ENCODE peak calls at places on chromosomes 7 and 10, in five cellular contexts. One of them, this sample, is unnamed.

GRCh38 chr7:90390926-90391325 is 12.3 kb upstream of the CLDN12 start:
- DNase-seq in lung: no peak
- DNase-seq in coronary artery: no peak
- DNase-seq in small intestine: no peak
- DNase-seq in neuronal stem cell: no peak
- DNase-seq in this sample: no peak

GRCh38 chr10:29479081-29479917 is 155.5 kb downstream of the SVIL start:
- DNase-seq in lung: no peak
- DNase-seq in coronary artery: no peak
- DNase-seq in small intestine: no peak
- DNase-seq in neuronal stem cell: no peak
- DNase-seq in this sample: peak; percentile 62

GRCh38 chr10:27558612-27559020 is 54.5 kb downstream of the RAB18 start:
- DNase-seq in lung: peak; percentile 36
- DNase-seq in coronary artery: no peak
- DNase-seq in small intestine: peak; percentile 70
- DNase-seq in neuronal stem cell: peak; percentile 26
- DNase-seq in this sample: no peak

GRCh38 chr7:140189917-140190316 is 13.1 kb upstream of the KDM7A start:
- DNase-seq in lung: no peak
- DNase-seq in coronary artery: no peak
- DNase-seq in small intestine: no peak
- DNase-seq in neuronal stem cell: no peak
- DNase-seq in this sample: no peak

GRCh38 chr7:67937717-67938191 is 941.1 kb downstream of the TYW1 start:
- DNase-seq in lung: peak; percentile 38
- DNase-seq in coronary artery: no peak
- DNase-seq in small intestine: no peak
- DNase-seq in neuronal stem cell: peak; percentile 36
- DNase-seq in this sample: peak; percentile 74

GRCh38 chr10:108852211-108852610 is 1071.1 kb downstream of the XPNPEP1 start:
- DNase-seq in lung: no peak
- DNase-seq in coronary artery: no peak
- DNase-seq in small intestine: no peak
- DNase-seq in neuronal stem cell: no peak
- DNase-seq in this sample: no peak

GRCh38 chr10:72328045-72328828 is 26.5 kb downstream of the DNAJB12 start:
- DNase-seq in lung: peak; percentile 69
- DNase-seq in coronary artery: peak; percentile 85
- DNase-seq in small intestine: peak; percentile 64
- DNase-seq in neuronal stem cell: no peak
- DNase-seq in this sample: no peak

GRCh38 chr7:108089381-108089780 is 40.8 kb downstream of the LAMB4 start:
- DNase-seq in lung: no peak
- DNase-seq in coronary artery: no peak
- DNase-seq in small intestine: no peak
- DNase-seq in neuronal stem cell: no peak
- DNase-seq in this sample: no peak

GRCh38 chr7:141660259-141660658 is 41.7 kb downstream of the DENND11 start:
- DNase-seq in lung: no peak
- DNase-seq in coronary artery: no peak
- DNase-seq in small intestine: no peak
- DNase-seq in neuronal stem cell: no peak
- DNase-seq in this sample: no peak

GRCh38 chr7:90736968-90737939 is 141.1 kb downstream of the CDK14 start:
- DNase-seq in lung: no peak
- DNase-seq in coronary artery: no peak
- DNase-seq in small intestine: peak; percentile 39
- DNase-seq in neuronal stem cell: no peak
- DNase-seq in this sample: no peak

GRCh38 chr7:11675163-11675562 is 156.8 kb downstream of the THSD7A start:
- DNase-seq in lung: no peak
- DNase-seq in coronary artery: no peak
- DNase-seq in small intestine: no peak
- DNase-seq in neuronal stem cell: no peak
- DNase-seq in this sample: no peak

GRCh38 chr7:47561715-47562446 is 20.0 kb downstream of the TNS3 start:
- DNase-seq in lung: no peak
- DNase-seq in coronary artery: no peak
- DNase-seq in small intestine: no peak
- DNase-seq in neuronal stem cell: no peak
- DNase-seq in this sample: no peak

GRCh38 chr10:68202965-68203358 is 29.0 kb downstream of the ATOH7 start:
- DNase-seq in lung: no peak
- DNase-seq in coronary artery: no peak
- DNase-seq in small intestine: no peak
- DNase-seq in neuronal stem cell: no peak
- DNase-seq in this sample: no peak

GRCh38 chr10:17126327-17126726 is 3.3 kb downstream of the CUBN start:
- DNase-seq in lung: no peak
- DNase-seq in coronary artery: no peak
- DNase-seq in small intestine: no peak
- DNase-seq in neuronal stem cell: no peak
- DNase-seq in this sample: no peak

GRCh38 chr7:126589068-126589684 is 663.6 kb downstream of the GRM8 start:
- DNase-seq in lung: no peak
- DNase-seq in coronary artery: no peak
- DNase-seq in small intestine: no peak
- DNase-seq in neuronal stem cell: no peak
- DNase-seq in this sample: peak; percentile 68

GRCh38 chr10:116251602-116252395 is 21.2 kb downstream of the GFRA1 start:
- DNase-seq in lung: no peak
- DNase-seq in coronary artery: no peak
- DNase-seq in small intestine: no peak
- DNase-seq in neuronal stem cell: no peak
- DNase-seq in this sample: no peak

GRCh38 chr7:139968931-139969330 is 93.8 kb downstream of the PARP12 start:
- DNase-seq in lung: no peak
- DNase-seq in coronary artery: no peak
- DNase-seq in small intestine: no peak
- DNase-seq in neuronal stem cell: no peak
- DNase-seq in this sample: no peak

GRCh38 chr7:35725280-35725680 is 30.3 kb upstream of the HERPUD2 start:
- DNase-seq in lung: no peak
- DNase-seq in coronary artery: no peak
- DNase-seq in small intestine: peak; percentile 61
- DNase-seq in neuronal stem cell: no peak
- DNase-seq in this sample: no peak

GRCh38 chr10:3069876-3070275 is 2.5 kb downstream of the PFKP start:
- DNase-seq in lung: no peak
- DNase-seq in coronary artery: no peak
- DNase-seq in small intestine: no peak
- DNase-seq in neuronal stem cell: no peak
- DNase-seq in this sample: no peak

GRCh38 chr7:35761882-35762720 is 38.8 kb upstream of the SEPTIN7 start:
- DNase-seq in lung: no peak
- DNase-seq in coronary artery: no peak
- DNase-seq in small intestine: no peak
- DNase-seq in neuronal stem cell: no peak
- DNase-seq in this sample: no peak

GRCh38 chr7:8638076-8638475 is 204.7 kb downstream of the NXPH1 start:
- DNase-seq in lung: no peak
- DNase-seq in coronary artery: no peak
- DNase-seq in small intestine: no peak
- DNase-seq in neuronal stem cell: no peak
- DNase-seq in this sample: no peak

GRCh38 chr10:32957341-32958084 is 517 bp downstream of the ITGB1 start:
- DNase-seq in lung: peak; percentile 55
- DNase-seq in coronary artery: peak; percentile 84
- DNase-seq in small intestine: peak; percentile 59
- DNase-seq in neuronal stem cell: peak; percentile 45
- DNase-seq in this sample: no peak

GRCh38 chr10:76000550-76000949 is 569.1 kb downstream of the LRMDA start:
- DNase-seq in lung: no peak
- DNase-seq in coronary artery: no peak
- DNase-seq in small intestine: no peak
- DNase-seq in neuronal stem cell: no peak
- DNase-seq in this sample: no peak

GRCh38 chr7:46058424-46058823 is 137.4 kb upstream of the IGFBP3 start:
- DNase-seq in lung: no peak
- DNase-seq in coronary artery: no peak
- DNase-seq in small intestine: no peak
- DNase-seq in neuronal stem cell: no peak
- DNase-seq in this sample: peak; percentile 5

GRCh38 chr7:4015996-4016395 is 666.1 kb upstream of the FOXK1 start:
- DNase-seq in lung: no peak
- DNase-seq in coronary artery: no peak
- DNase-seq in small intestine: no peak
- DNase-seq in neuronal stem cell: no peak
- DNase-seq in this sample: no peak

GRCh38 chr10:17213646-17214349 is 12.3 kb upstream of the TRDMT1 start:
- DNase-seq in lung: no peak
- DNase-seq in coronary artery: no peak
- DNase-seq in small intestine: no peak
- DNase-seq in neuronal stem cell: no peak
- DNase-seq in this sample: no peak

GRCh38 chr10:69819713-69820506 is 18.2 kb downstream of the COL13A1 start:
- DNase-seq in lung: no peak
- DNase-seq in coronary artery: no peak
- DNase-seq in small intestine: no peak
- DNase-seq in neuronal stem cell: no peak
- DNase-seq in this sample: no peak

GRCh38 chr10:70191906-70192305 is 21.6 kb upstream of the SAR1A start:
- DNase-seq in lung: no peak
- DNase-seq in coronary artery: no peak
- DNase-seq in small intestine: no peak
- DNase-seq in neuronal stem cell: no peak
- DNase-seq in this sample: peak; percentile 31

GRCh38 chr7:130887182-130888016 is 153.4 kb upstream of the KLF14 start:
- DNase-seq in lung: no peak
- DNase-seq in coronary artery: no peak
- DNase-seq in small intestine: no peak
- DNase-seq in neuronal stem cell: no peak
- DNase-seq in this sample: no peak

GRCh38 chr7:80634505-80634904 is 3.9 kb upstream of the CD36 start:
- DNase-seq in lung: no peak
- DNase-seq in coronary artery: no peak
- DNase-seq in small intestine: no peak
- DNase-seq in neuronal stem cell: no peak
- DNase-seq in this sample: peak; percentile 58

DNA sequence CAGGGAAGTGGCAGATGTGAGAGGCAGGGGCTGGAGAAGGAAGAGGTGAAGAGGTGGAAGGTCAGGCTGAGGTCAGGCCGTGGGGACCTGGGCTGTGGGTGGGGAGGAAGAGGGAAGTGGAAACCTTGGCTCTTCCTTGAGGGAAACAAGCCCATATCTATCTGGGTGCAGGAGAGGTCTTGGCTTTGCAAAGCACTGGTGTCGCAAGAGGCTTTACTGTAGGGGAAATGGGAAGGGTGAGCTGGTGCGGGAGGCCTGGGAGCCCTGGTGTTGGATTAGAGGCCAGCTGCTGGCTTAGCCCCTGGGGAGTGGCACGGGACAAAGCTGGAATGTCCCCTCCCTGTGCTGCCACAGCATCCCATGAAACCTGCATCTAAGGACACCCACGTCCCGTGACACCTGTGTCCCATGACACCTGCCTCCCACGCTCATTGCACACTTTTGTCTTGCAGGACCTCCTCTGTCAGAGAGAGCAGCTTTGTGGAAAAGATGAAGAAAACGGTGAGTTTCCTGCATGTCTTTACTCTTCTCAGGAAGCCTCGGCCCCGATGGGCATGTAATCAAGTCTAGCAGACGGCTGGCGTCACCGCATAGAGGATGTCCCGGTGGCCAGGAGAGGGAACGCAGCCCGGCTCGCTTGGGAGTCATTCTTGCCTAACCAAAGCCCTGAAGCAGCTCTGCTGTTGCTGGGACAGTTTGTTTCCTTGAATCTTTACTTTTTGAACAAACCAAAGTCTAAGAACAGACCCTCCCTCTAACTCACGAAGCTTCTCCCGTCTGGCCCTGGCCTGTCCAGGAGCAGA is 22.2 kb downstream of the TMEM120A start:
- DNase-seq in lung: no peak
- DNase-seq in coronary artery: peak; percentile 80
- DNase-seq in small intestine: no peak
- DNase-seq in neuronal stem cell: no peak
- DNase-seq in this sample: no peak
- H3K27ac ChIP-seq in lung: peak overlapping the region; percentile 15
- H3K27ac ChIP-seq in coronary artery: peak overlapping the region; percentile 62
- H3K27ac ChIP-seq in small intestine: peak overlapping the region; percentile 30
- H3K27ac ChIP-seq in neuronal stem cell: no peak overlapping the region
- H3K27ac ChIP-seq in this sample: no peak overlapping the region

DNA sequence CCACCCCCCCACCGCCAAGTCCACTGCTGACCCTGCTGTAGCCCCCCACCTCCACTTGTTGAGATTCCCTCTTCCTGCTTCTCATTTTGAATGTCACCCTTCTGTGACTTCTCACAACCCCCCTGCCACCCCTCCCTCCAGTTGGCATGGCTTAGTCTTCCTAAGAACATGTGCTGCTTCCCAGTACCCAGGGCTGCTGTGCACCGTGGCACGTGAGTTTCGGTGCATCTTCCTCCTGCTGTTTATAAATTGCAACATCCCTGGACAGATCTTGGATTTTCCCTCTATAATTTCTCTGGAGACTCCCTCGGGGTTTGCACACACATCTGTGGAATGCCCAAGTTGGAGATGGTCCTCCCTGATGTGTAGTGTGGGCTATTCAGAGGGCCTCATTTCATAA is 52.8 kb downstream of the IKZF1 start:
- DNase-seq in lung: no peak
- DNase-seq in coronary artery: no peak
- DNase-seq in small intestine: no peak
- DNase-seq in neuronal stem cell: no peak
- DNase-seq in this sample: no peak
- H3K27ac ChIP-seq in lung: no peak overlapping the region
- H3K27ac ChIP-seq in coronary artery: peak overlapping the region; percentile 62
- H3K27ac ChIP-seq in small intestine: no peak overlapping the region
- H3K27ac ChIP-seq in neuronal stem cell: no peak overlapping the region
- H3K27ac ChIP-seq in this sample: no peak overlapping the region

DNA sequence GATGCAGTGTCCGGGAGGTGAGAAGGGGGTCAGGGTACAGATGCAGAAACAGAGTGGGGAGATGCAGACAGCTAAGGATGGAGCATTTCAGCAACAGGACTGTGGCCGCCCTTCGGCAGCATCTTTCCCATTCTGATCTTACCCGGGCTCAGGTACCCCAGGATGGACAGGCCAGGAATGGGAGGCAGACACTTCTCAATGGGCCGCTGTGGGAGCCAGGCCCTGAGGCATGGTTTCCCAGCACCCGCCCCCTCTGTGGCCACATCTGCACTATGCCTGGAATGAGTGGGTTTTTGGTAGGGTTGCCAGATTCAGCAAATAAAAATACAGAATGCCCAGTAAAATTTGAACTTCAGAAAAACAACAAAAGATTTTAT is 105.2 kb upstream of the CTBP2 start:
- DNase-seq in lung: no peak
- DNase-seq in coronary artery: no peak
- DNase-seq in small intestine: no peak
- DNase-seq in neuronal stem cell: no peak
- DNase-seq in this sample: no peak
- H3K27ac ChIP-seq in lung: no peak overlapping the region
- H3K27ac ChIP-seq in coronary artery: no peak overlapping the region
- H3K27ac ChIP-seq in small intestine: no peak overlapping the region
- H3K27ac ChIP-seq in neuronal stem cell: no peak overlapping the region
- H3K27ac ChIP-seq in this sample: peak overlapping the region; percentile 80

DNA sequence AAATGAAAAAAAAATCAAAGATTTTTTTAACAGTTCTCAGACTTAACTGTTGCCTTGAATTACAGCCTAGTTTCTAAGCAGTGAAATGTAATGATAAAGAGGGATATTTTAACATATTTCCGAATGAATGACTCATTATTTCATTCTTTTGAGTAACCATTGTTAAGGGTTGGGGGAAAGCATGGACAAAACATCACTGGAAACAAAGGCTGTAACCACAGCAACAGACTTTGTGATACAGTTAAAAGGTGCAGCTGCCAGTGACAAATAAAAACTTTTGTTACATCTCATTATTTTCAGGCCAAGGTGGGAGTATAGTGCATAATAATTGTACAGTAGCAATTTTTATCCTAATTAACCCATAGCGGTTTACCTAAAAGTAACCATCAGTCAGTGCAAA is 172.6 kb downstream of the LRRTM3 start:
- DNase-seq in lung: no peak
- DNase-seq in coronary artery: no peak
- DNase-seq in small intestine: no peak
- DNase-seq in neuronal stem cell: peak; percentile 49
- DNase-seq in this sample: no peak
- H3K27ac ChIP-seq in lung: no peak overlapping the region
- H3K27ac ChIP-seq in coronary artery: no peak overlapping the region
- H3K27ac ChIP-seq in small intestine: no peak overlapping the region
- H3K27ac ChIP-seq in neuronal stem cell: no peak overlapping the region
- H3K27ac ChIP-seq in this sample: no peak overlapping the region

This sample was measured in epithelial cell of prostate.